ENCODE peak calls at places on chromosomes 4 and X, in four cellular contexts. One of them, this sample, is unnamed.

GRCh38 chr4:110900206-110900769 is 277.4 kb upstream of the PITX2 start:
- DNase-seq in K562: no peak
- DNase-seq in HCT116: no peak
- DNase-seq in HepG2: no peak
- DNase-seq in this sample: no peak

GRCh38 chr4:23368081-23368697 is 521.7 kb downstream of the PPARGC1A start:
- DNase-seq in K562: peak; percentile 19
- DNase-seq in HCT116: no peak
- DNase-seq in HepG2: peak; percentile 23
- DNase-seq in this sample: no peak

GRCh38 chr4:21083413-21083812 is 383.2 kb downstream of the PACRGL start:
- DNase-seq in HCT116: no peak
- DNase-seq in HepG2: no peak
- DNase-seq in K562: no peak
- DNase-seq in this sample: no peak

GRCh38 chr4:6724461-6725111 is 8.6 kb downstream of the BLOC1S4 start:
- DNase-seq in HepG2: no peak
- DNase-seq in K562: no peak
- DNase-seq in HCT116: no peak
- DNase-seq in this sample: no peak

GRCh38 chrX:56564182-56564885 is 907 bp downstream of the UBQLN2 start:
- DNase-seq in K562: no peak
- DNase-seq in HepG2: peak; percentile 2
- DNase-seq in HCT116: no peak
- DNase-seq in this sample: no peak

GRCh38 chr4:112564706-112565270 is 48.8 kb upstream of the NEUROG2 start:
- DNase-seq in HepG2: no peak
- DNase-seq in HCT116: no peak
- DNase-seq in K562: no peak
- DNase-seq in this sample: no peak

GRCh38 chr4:105246712-105247111 is 100.0 kb downstream of the TET2 start:
- DNase-seq in HepG2: no peak
- DNase-seq in K562: no peak
- DNase-seq in HCT116: no peak
- DNase-seq in this sample: no peak

GRCh38 chr4:47531241-47531953 is 46.3 kb downstream of the ATP10D start:
- DNase-seq in K562: no peak
- DNase-seq in HCT116: no peak
- DNase-seq in HepG2: peak; percentile 16
- DNase-seq in this sample: no peak

GRCh38 chr4:56799824-56800756 is 21.4 kb downstream of the SPINK2 start:
- DNase-seq in HCT116: peak; percentile 79
- DNase-seq in HepG2: peak; percentile 61
- DNase-seq in K562: peak; percentile 58
- DNase-seq in this sample: peak; percentile 67

GRCh38 chr4:87559090-87559837 is 30.1 kb upstream of the SPARCL1 start:
- DNase-seq in K562: no peak
- DNase-seq in HepG2: no peak
- DNase-seq in HCT116: no peak
- DNase-seq in this sample: no peak

GRCh38 chr4:132124624-132124974 is 1024.5 kb upstream of the PCDH10 start:
- DNase-seq in HepG2: no peak
- DNase-seq in K562: no peak
- DNase-seq in HCT116: no peak
- DNase-seq in this sample: no peak

GRCh38 chr4:132125131-132125530 is 1024.0 kb upstream of the PCDH10 start:
- DNase-seq in HCT116: no peak
- DNase-seq in HepG2: no peak
- DNase-seq in K562: no peak
- DNase-seq in this sample: no peak

DNA sequence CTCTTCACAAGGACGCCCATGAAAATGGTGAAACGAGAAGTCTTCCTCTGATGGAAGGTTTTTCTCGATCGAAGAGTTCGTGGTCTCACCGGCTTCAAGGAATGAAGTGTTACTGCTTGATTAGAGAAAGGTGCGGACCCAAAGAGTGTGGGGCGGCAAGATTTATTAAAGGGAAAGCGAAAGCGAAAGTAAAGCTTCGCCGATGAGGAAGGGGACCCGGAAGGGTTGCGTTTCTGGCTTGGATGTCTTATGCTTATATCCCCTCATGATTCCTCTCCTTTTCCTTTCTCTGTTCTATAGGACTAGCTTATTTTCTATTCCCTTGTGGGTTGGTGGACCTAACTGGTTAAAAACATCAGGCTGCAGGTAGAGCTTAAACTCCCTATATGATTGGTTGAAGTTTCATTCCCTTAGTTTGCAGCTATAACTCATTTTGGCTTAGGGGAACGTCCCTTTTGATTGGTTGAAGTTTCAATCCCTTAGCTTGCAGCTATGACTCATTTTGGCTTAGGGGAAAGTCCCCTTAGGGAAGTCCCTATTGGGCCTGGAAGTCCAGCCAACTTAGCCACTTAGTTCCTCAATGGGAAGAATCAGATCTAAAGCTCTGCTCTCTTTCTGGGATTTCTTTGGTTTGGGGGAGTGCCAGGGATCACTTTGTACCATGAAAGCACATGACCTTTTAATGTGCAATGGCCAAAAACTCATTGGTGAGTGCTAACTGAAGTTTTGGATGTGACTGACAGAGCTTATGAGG is 1025.0 kb upstream of the PCDH10 start:
- DNase-seq in HCT116: peak; percentile 37
- DNase-seq in HepG2: no peak
- DNase-seq in K562: no peak
- DNase-seq in this sample: peak; percentile 13
- TF ChIP-seq TCF7L2 in HCT116: no peak
- TF ChIP-seq TCF7L2 in HepG2: no peak
- TF ChIP-seq TCF7L2 in K562: no peak
- TF ChIP-seq TCF7L2 in this sample: no peak

GRCh38 chrX:101163166-101163565 is 56.4 kb upstream of the DRP2 start:
- DNase-seq in HepG2: no peak
- DNase-seq in HCT116: no peak
- DNase-seq in K562: no peak
- DNase-seq in this sample: no peak

GRCh38 chrX:101160001-101160400 is 59.6 kb upstream of the DRP2 start:
- DNase-seq in HCT116: no peak
- DNase-seq in K562: no peak
- DNase-seq in HepG2: no peak
- DNase-seq in this sample: no peak

GRCh38 chrX:101164766-101165590 is 54.6 kb upstream of the DRP2 start:
- DNase-seq in HCT116: no peak
- DNase-seq in HepG2: no peak
- DNase-seq in K562: no peak
- DNase-seq in this sample: no peak
- TF ChIP-seq TCF7L2 in HCT116: no peak
- TF ChIP-seq TCF7L2 in HepG2: no peak
- TF ChIP-seq TCF7L2 in K562: no peak
- TF ChIP-seq TCF7L2 in this sample: no peak

GRCh38 chr4:41639291-41639690 is 101.3 kb downstream of the LIMCH1 start:
- DNase-seq in K562: no peak
- DNase-seq in HCT116: no peak
- DNase-seq in HepG2: no peak
- DNase-seq in this sample: no peak
- TF ChIP-seq TCF7L2 in K562: no peak
- TF ChIP-seq TCF7L2 in HCT116: no peak
- TF ChIP-seq TCF7L2 in HepG2: no peak
- TF ChIP-seq TCF7L2 in this sample: no peak

GRCh38 chrX:11386812-11387211 is 93.6 kb downstream of the AMELX start:
- DNase-seq in HCT116: no peak
- DNase-seq in K562: no peak
- DNase-seq in HepG2: no peak
- DNase-seq in this sample: no peak

GRCh38 chrX:11380187-11380586 is 87.0 kb downstream of the AMELX start:
- DNase-seq in K562: no peak
- DNase-seq in HepG2: no peak
- DNase-seq in HCT116: no peak
- DNase-seq in this sample: no peak

GRCh38 chrX:11382935-11383334 is 89.7 kb downstream of the AMELX start:
- DNase-seq in HCT116: no peak
- DNase-seq in K562: no peak
- DNase-seq in HepG2: no peak
- DNase-seq in this sample: no peak

GRCh38 chrX:11381464-11381863 is 88.3 kb downstream of the AMELX start:
- DNase-seq in HCT116: peak; percentile 24
- DNase-seq in HepG2: peak; percentile 25
- DNase-seq in K562: peak; percentile 31
- DNase-seq in this sample: peak; percentile 10

GRCh38 chrX:11386001-11386523 is 92.8 kb downstream of the AMELX start:
- DNase-seq in K562: no peak
- DNase-seq in HepG2: no peak
- DNase-seq in HCT116: no peak
- DNase-seq in this sample: no peak
- TF ChIP-seq TCF7L2 in K562: no peak
- TF ChIP-seq TCF7L2 in HepG2: no peak
- TF ChIP-seq TCF7L2 in HCT116: no peak
- TF ChIP-seq TCF7L2 in this sample: no peak

DNA sequence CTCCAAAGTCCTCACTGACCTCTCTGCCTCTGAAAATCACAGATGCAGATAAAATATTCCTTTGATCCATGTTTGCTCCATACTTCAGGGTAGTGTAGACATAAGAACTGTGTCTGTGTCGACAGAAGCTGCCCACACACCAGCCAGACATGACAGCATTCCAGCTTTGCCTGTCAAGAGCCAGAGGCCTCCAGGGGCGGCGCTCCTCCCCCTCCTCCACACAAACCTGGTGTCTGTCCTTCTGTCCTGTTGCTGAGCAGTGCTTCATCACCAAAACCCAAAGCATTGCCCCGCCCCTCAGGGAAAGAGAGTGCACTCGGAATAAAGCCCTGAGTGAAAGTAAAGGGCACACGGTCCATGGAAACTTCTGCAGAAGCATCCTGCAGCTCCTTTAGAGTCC is 379.4 kb downstream of the FBXW7 start:
- DNase-seq in HepG2: peak; percentile 33
- DNase-seq in K562: no peak
- DNase-seq in HCT116: no peak
- DNase-seq in this sample: no peak
- TF ChIP-seq TCF7L2 in HepG2: no peak
- TF ChIP-seq TCF7L2 in K562: no peak
- TF ChIP-seq TCF7L2 in HCT116: no peak
- TF ChIP-seq TCF7L2 in this sample: no peak

This sample was measured in Panc1.